ENCODE peak calls at places on chromosomes 7 and 10, in six cellular contexts. I, L, K, Y, F and J are unnamed samples.

GRCh38 chr7:47213276-47213675 is 368.6 kb downstream of the TNS3 start:
- DNase-seq in I (no peak), L (no peak), K (no peak), Y (no peak), F (no peak), J (no peak)

GRCh38 chr10:22685926-22686325 is 28.5 kb downstream of the PIP4K2A start:
- DNase-seq in I (no peak), L (no peak), K (no peak), Y (no peak), F (no peak), J (no peak)

GRCh38 chr7:122199171-122199570 is 55.1 kb upstream of the AASS start:
- DNase-seq in I (no peak), L (no peak), K (no peak), Y (no peak), F (no peak), J (no peak)

GRCh38 chr7:4207011-4207410 is 475.1 kb upstream of the FOXK1 start:
- DNase-seq in I (no peak), L (no peak), K (no peak), Y (no peak), F (no peak), J (no peak)

GRCh38 chr7:55438765-55439525 is 73.8 kb downstream of the LANCL2 start:
- DNase-seq in I (peak), L (peak), K (peak), Y (peak), F (no peak), J (no peak)

GRCh38 chr7:117673367-117673766 is 193.5 kb downstream of the CFTR start:
- DNase-seq in I (no peak), L (peak), K (peak), Y (no peak), F (no peak), J (no peak)

GRCh38 chr7:31114593-31115343 is 62.7 kb downstream of the ADCYAP1R1 start:
- DNase-seq in I (no peak), L (no peak), K (peak), Y (peak), F (no peak), J (no peak)

GRCh38 chr7:7761340-7761973 is 43.0 kb upstream of the RPA3 start:
- DNase-seq in I (peak), L (no peak), K (no peak), Y (peak), F (no peak), J (no peak)

GRCh38 chr7:20329389-20330175 is 1.1 kb upstream of the ITGB8 start:
- DNase-seq in I (no peak), L (peak), K (peak), Y (peak), F (peak), J (peak)

GRCh38 chr10:86580549-86580886 is 58.9 kb upstream of the WAPL start:
- DNase-seq in I (no peak), L (no peak), K (no peak), Y (no peak), F (no peak), J (no peak)

GRCh38 chr10:63554666-63555065 is 33.5 kb downstream of the REEP3 start:
- DNase-seq in I (peak), L (peak), K (peak), Y (peak), F (no peak), J (peak)

GRCh38 chr7:98772242-98772603 is 97.6 kb downstream of the TMEM130 start:
- DNase-seq in I (no peak), L (no peak), K (no peak), Y (no peak), F (no peak), J (no peak)